ENCODE peak calls at places on chromosome 15, in six cellular contexts. K is SK-N-SH, U is HuH-7.5, C is NCI-H1105, X is T-helper 1 cell, B is T follicular helper cell. A is an unnamed sample.

GRCh38 chr15:89395996-89396395 is 61.4 kb upstream of the POLG start:
- DNase-seq in X (no peak), K (no peak), B (no peak), U (no peak), C (no peak), A (no peak)

GRCh38 chr15:28051920-28052633 is 47.0 kb downstream of the OCA2 start:
- DNase-seq in B (no peak), K (peak), U (no peak), C (no peak), X (no peak), A (no peak)

GRCh38 chr15:98070132-98070531 is 109.6 kb downstream of the ARRDC4 start:
- DNase-seq in C (no peak), X (no peak), B (no peak), U (no peak), K (no peak), A (no peak)

GRCh38 chr15:70318996-70319465 is 221.3 kb upstream of the TLE3 start:
- DNase-seq in C (no peak), B (no peak), U (no peak), X (no peak), K (no peak), A (no peak)

GRCh38 chr15:58604455-58604923 is 145.0 kb downstream of the ADAM10 start:
- DNase-seq in C (no peak), B (no peak), X (no peak), U (no peak), K (no peak), A (no peak)

GRCh38 chr15:74175271-74176191 is 2.0 kb downstream of the ISLR start:
- DNase-seq in U (no peak), K (peak), C (no peak), X (no peak), B (no peak), A (no peak)

GRCh38 chr15:62362608-62363007 is 197.5 kb upstream of the C2CD4B start:
- DNase-seq in K (no peak), X (no peak), C (no peak), U (no peak), B (no peak), A (no peak)

GRCh38 chr15:68062946-68063345 is 8.8 kb downstream of the PIAS1 start:
- DNase-seq in K (no peak), B (no peak), X (no peak), U (no peak), C (no peak), A (no peak)

GRCh38 chr15:58830556-58830955 is 59.5 kb downstream of the MINDY2 start:
- DNase-seq in X (no peak), C (no peak), K (no peak), B (no peak), U (no peak), A (no peak)

GRCh38 chr15:72179950-72180581 is 17.5 kb downstream of the GRAMD2A start:
- DNase-seq in K (no peak), X (no peak), C (no peak), B (no peak), U (peak), A (no peak)

GRCh38 chr15:58401991-58402649 is 29.7 kb upstream of the LIPC start:
- DNase-seq in B (no peak), U (no peak), K (no peak), C (no peak), X (no peak), A (no peak)

GRCh38 chr15:87212041-87212440 is 1044.5 kb downstream of the NTRK3 start:
- DNase-seq in B (no peak), X (no peak), K (no peak), U (no peak), C (no peak), A (no peak)

GRCh38 chr15:60507596-60508424 is 28.9 kb upstream of the ICE2 start:
- DNase-seq in C (peak), U (peak), B (peak), X (peak), K (peak), A (peak)

GRCh38 chr15:32134777-32135307 is 104.5 kb downstream of the CHRNA7 start:
- DNase-seq in X (no peak), U (no peak), K (peak), C (no peak), B (no peak), A (no peak)